ENCODE peak calls at places on chromosomes 5 and 9, in four cellular contexts. One of them, this sample, is unnamed.

GRCh38 chr9:82117025-82117424 is 128.5 kb downstream of the SPATA31D1 start:
- DNase-seq in H1: no peak
- DNase-seq in H9: no peak
- DNase-seq in IMR-90: no peak
- DNase-seq in this sample: no peak

GRCh38 chr9:5263568-5264218 is 32.5 kb downstream of the INSL4 start:
- DNase-seq in H1: no peak
- DNase-seq in IMR-90: no peak
- DNase-seq in H9: no peak
- DNase-seq in this sample: no peak

GRCh38 chr5:83331842-83332241 is 139.7 kb upstream of the VCAN start:
- DNase-seq in H1: no peak
- DNase-seq in H9: no peak
- DNase-seq in IMR-90: peak; percentile 72
- DNase-seq in this sample: no peak

GRCh38 chr5:57174850-57175525 is 1.1 kb downstream of the GPBP1 start:
- DNase-seq in IMR-90: no peak
- DNase-seq in H9: no peak
- DNase-seq in H1: no peak
- DNase-seq in this sample: no peak

GRCh38 chr5:7606840-7607453 is 211.0 kb downstream of the ADCY2 start:
- DNase-seq in IMR-90: no peak
- DNase-seq in H1: peak; percentile 25
- DNase-seq in H9: no peak
- DNase-seq in this sample: peak; percentile 4

GRCh38 chr5:147685991-147686390 is 96.5 kb downstream of the JAKMIP2 start:
- DNase-seq in H9: no peak
- DNase-seq in H1: no peak
- DNase-seq in IMR-90: no peak
- DNase-seq in this sample: no peak

GRCh38 chr5:167208911-167209310 is 1082.5 kb upstream of the WWC1 start:
- DNase-seq in H9: no peak
- DNase-seq in H1: no peak
- DNase-seq in IMR-90: no peak
- DNase-seq in this sample: no peak

GRCh38 chr9:133563286-133564213 is 29.0 kb downstream of the ADAMTSL2 start:
- DNase-seq in H1: no peak
- DNase-seq in IMR-90: peak; percentile 7
- DNase-seq in H9: no peak
- DNase-seq in this sample: no peak

GRCh38 chr5:9865574-9865973 is 235.4 kb upstream of the TAS2R1 start:
- DNase-seq in IMR-90: no peak
- DNase-seq in H1: no peak
- DNase-seq in H9: no peak
- DNase-seq in this sample: no peak

GRCh38 chr5:32928761-32929160 is 217.6 kb downstream of the NPR3 start:
- DNase-seq in H1: no peak
- DNase-seq in H9: no peak
- DNase-seq in IMR-90: peak; percentile 72
- DNase-seq in this sample: no peak

GRCh38 chr5:173557123-173557903 is 59.1 kb downstream of the BOD1 start:
- DNase-seq in IMR-90: peak; percentile 12
- DNase-seq in H1: no peak
- DNase-seq in H9: no peak
- DNase-seq in this sample: peak; percentile 40

GRCh38 chr5:112533315-112533867 is 114.3 kb upstream of the EPB41L4A start:
- DNase-seq in IMR-90: no peak
- DNase-seq in H1: no peak
- DNase-seq in H9: peak; percentile 43
- DNase-seq in this sample: no peak

GRCh38 chr9:70000481-70000880 is 43.2 kb upstream of the MAMDC2 start:
- DNase-seq in H9: no peak
- DNase-seq in IMR-90: no peak
- DNase-seq in H1: no peak
- DNase-seq in this sample: no peak
- H3K4me1 ChIP-seq in H9: peaks cover 8% of the 10 kb centered on the region
- H3K4me1 ChIP-seq in IMR-90: peaks cover 5% of the 10 kb centered on the region
- H3K4me1 ChIP-seq in H1: no peaks in the 10 kb centered on the region
- H3K4me1 ChIP-seq in this sample: no peaks in the 10 kb centered on the region

GRCh38 chr9:119868694-119869093 is 499.5 kb upstream of the BRINP1 start:
- DNase-seq in H9: no peak
- DNase-seq in H1: no peak
- DNase-seq in IMR-90: no peak
- DNase-seq in this sample: no peak
- H3K4ac ChIP-seq in H9: no peak overlapping the region
- H3K4ac ChIP-seq in H1: no peak overlapping the region
- H3K4ac ChIP-seq in IMR-90: no peak overlapping the region
- H3K4ac ChIP-seq in this sample: no peak overlapping the region

GRCh38 chr5:15117691-15118090 is 246.1 kb upstream of the ANKH start:
- DNase-seq in H1: no peak
- DNase-seq in IMR-90: no peak
- DNase-seq in H9: no peak
- DNase-seq in this sample: no peak
- H2AFZ ChIP-seq in H1: no peak overlapping the region
- H2AFZ ChIP-seq in IMR-90: no peak overlapping the region
- H2AFZ ChIP-seq in H9: no peak overlapping the region
- H2AFZ ChIP-seq in this sample: no peak overlapping the region

DNA sequence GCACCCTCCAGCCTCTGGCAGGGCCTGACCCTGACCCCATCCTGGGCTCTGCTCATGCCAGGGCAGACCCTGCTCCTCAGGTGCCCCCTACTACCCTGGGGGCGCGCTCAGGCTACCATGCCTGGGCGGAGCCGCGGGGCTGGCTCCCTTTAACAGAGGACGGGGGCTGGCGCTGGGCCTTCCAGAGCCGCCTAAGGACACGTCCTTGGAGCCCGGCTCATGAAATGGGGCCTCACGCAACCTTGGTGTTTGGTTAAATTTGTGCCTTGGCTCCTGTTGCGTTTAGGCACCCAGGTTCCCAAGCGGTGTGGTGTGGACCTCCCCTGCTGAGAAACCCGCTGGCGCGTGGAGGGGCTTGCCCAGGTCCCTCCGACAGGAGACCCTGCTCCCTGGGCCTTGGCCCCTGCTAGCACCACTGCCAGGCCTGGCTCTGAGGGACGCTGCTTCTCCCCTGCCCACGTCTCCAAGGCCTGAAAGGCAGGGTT is 3.4 kb upstream of the EHMT1 start:
- DNase-seq in IMR-90: no peak
- DNase-seq in H1: no peak
- DNase-seq in H9: no peak
- DNase-seq in this sample: no peak
- H3K4me1 ChIP-seq in IMR-90: peaks cover 17% of the 10 kb centered on the region
- H3K4me1 ChIP-seq in H1: peaks cover 10% of the 10 kb centered on the region
- H3K4me1 ChIP-seq in H9: no peaks in the 10 kb centered on the region
- H3K4me1 ChIP-seq in this sample: peaks cover 23% of the 10 kb centered on the region

GRCh38 chr5:78360674-78361225 is 333 bp downstream of the SCAMP1 start:
- DNase-seq in IMR-90: no peak
- DNase-seq in H9: peak; percentile 46
- DNase-seq in H1: no peak
- DNase-seq in this sample: peak; percentile 0
- H3K4ac ChIP-seq in IMR-90: peak overlapping the region; percentile 89
- H3K4ac ChIP-seq in H9: no peak overlapping the region
- H3K4ac ChIP-seq in H1: no peak overlapping the region
- H3K4ac ChIP-seq in this sample: peak overlapping the region; percentile 19

DNA sequence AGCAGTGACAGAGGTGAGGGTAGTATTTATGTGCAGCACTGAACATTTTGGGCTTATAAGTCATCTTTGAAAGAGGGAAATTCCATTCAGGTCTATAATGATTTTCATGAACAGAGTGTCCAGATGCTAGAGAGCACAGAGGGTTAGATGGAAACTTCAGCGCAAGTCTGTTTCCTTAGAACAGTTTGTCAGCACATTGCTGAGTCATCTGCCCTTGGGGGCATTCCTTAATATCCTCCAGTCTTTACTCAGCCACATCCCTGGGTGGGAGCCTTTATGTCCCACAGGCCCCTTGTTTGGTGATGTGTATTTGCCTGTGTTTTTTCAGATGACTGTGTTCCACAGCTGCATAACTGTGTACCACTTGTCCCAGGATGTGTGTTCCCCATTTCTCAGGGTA is 138.5 kb upstream of the S1PR3 start:
- DNase-seq in H1: no peak
- DNase-seq in IMR-90: peak; percentile 95
- DNase-seq in H9: no peak
- DNase-seq in this sample: peak; percentile 71
- H2AFZ ChIP-seq in H1: peak overlapping the region; percentile 82
- H2AFZ ChIP-seq in IMR-90: no peak overlapping the region
- H2AFZ ChIP-seq in H9: no peak overlapping the region
- H2AFZ ChIP-seq in this sample: no peak overlapping the region

DNA sequence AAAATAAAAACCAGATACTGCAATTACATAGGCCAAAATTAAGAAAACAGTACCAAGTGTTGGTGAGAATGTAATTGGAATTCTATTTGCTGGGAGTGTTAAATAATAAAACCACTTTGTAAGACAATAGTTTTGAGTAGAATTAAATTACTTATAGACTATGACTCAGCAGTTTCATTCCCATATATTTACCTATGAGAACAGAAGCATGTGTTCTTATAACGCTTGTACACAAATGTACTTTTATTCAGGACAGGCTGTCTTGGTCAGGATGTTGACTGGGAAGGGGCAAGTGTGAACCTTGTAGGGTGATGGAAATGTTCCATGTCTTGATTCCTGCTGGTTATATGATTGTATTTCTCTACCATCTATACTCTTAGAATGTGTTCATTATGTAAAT is 56.3 kb downstream of the ERBIN start:
- DNase-seq in IMR-90: no peak
- DNase-seq in H9: no peak
- DNase-seq in H1: no peak
- DNase-seq in this sample: no peak
- H3K4me1 ChIP-seq in IMR-90: peaks cover 25% of the 10 kb centered on the region
- H3K4me1 ChIP-seq in H9: peaks cover 11% of the 10 kb centered on the region
- H3K4me1 ChIP-seq in H1: peaks cover 3% of the 10 kb centered on the region
- H3K4me1 ChIP-seq in this sample: no peaks in the 10 kb centered on the region

DNA sequence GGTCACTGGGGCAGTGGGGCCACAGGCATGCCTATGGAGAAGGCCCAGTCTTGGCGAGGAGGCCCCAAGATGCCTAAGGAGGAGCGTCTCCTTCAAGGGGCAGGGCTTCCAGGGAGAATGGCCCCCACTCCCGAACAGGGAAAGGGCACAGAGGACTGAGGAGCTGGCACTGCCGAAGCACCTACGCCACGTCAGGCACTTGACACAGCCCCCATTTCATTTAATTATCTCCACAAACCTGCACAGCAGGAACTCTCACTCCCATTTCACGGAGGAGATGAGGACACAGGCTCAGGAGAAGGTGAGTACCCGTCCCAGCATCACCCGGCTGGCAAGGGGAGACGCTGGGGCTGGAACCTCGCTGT is 26.0 kb downstream of the EGR1 start:
- DNase-seq in H9: no peak
- DNase-seq in H1: no peak
- DNase-seq in IMR-90: no peak
- DNase-seq in this sample: peak; percentile 50
- H3K4ac ChIP-seq in H9: no peak overlapping the region
- H3K4ac ChIP-seq in H1: peak overlapping the region; percentile 21
- H3K4ac ChIP-seq in IMR-90: peak overlapping the region; percentile 66
- H3K4ac ChIP-seq in this sample: no peak overlapping the region

This sample was measured in trophoblast cell.